ENCODE peak calls at places on chromosomes 7 and 10, in five cellular contexts. One of them, this sample, is unnamed.
A peak's percentile ranks its signal among the peaks of the same experiment; 100 is the strongest.

GRCh38 chr7:105594034-105594433 is 12.7 kb upstream of the EFCAB10 start:
- DNase-seq in suprapubic skin: no peak
- DNase-seq in adrenal gland: no peak
- DNase-seq in vagina: no peak
- DNase-seq in gastrocnemius medialis: peak; percentile 12
- DNase-seq in this sample: no peak

GRCh38 chr10:8283986-8284385 is 229.5 kb downstream of the GATA3 start:
- DNase-seq in adrenal gland: no peak
- DNase-seq in suprapubic skin: no peak
- DNase-seq in vagina: no peak
- DNase-seq in gastrocnemius medialis: no peak
- DNase-seq in this sample: no peak

GRCh38 chr7:32222251-32222900 is 152.2 kb upstream of the PDE1C start:
- DNase-seq in gastrocnemius medialis: no peak
- DNase-seq in vagina: peak; percentile 65
- DNase-seq in adrenal gland: no peak
- DNase-seq in suprapubic skin: no peak
- DNase-seq in this sample: no peak

GRCh38 chr7:12032146-12032545 is 178.9 kb upstream of the TMEM106B start:
- DNase-seq in gastrocnemius medialis: no peak
- DNase-seq in suprapubic skin: no peak
- DNase-seq in vagina: no peak
- DNase-seq in adrenal gland: no peak
- DNase-seq in this sample: no peak

GRCh38 chr10:109592391-109592790 is 330.9 kb downstream of the XPNPEP1 start:
- DNase-seq in suprapubic skin: no peak
- DNase-seq in adrenal gland: no peak
- DNase-seq in vagina: no peak
- DNase-seq in gastrocnemius medialis: no peak
- DNase-seq in this sample: no peak

GRCh38 chr7:151694828-151695580 is 175.3 kb upstream of the RHEB start:
- DNase-seq in adrenal gland: peak; percentile 84
- DNase-seq in gastrocnemius medialis: peak; percentile 94
- DNase-seq in vagina: no peak
- DNase-seq in suprapubic skin: peak; percentile 88
- DNase-seq in this sample: peak; percentile 84

GRCh38 chr10:59047180-59047579 is 129.3 kb upstream of the PHYHIPL start:
- DNase-seq in suprapubic skin: no peak
- DNase-seq in adrenal gland: no peak
- DNase-seq in gastrocnemius medialis: no peak
- DNase-seq in vagina: no peak
- DNase-seq in this sample: no peak

GRCh38 chr10:51422311-51423120 is 276.9 kb downstream of the CSTF2T start:
- DNase-seq in vagina: no peak
- DNase-seq in gastrocnemius medialis: peak; percentile 12
- DNase-seq in suprapubic skin: no peak
- DNase-seq in adrenal gland: peak; percentile 83
- DNase-seq in this sample: no peak

DNA sequence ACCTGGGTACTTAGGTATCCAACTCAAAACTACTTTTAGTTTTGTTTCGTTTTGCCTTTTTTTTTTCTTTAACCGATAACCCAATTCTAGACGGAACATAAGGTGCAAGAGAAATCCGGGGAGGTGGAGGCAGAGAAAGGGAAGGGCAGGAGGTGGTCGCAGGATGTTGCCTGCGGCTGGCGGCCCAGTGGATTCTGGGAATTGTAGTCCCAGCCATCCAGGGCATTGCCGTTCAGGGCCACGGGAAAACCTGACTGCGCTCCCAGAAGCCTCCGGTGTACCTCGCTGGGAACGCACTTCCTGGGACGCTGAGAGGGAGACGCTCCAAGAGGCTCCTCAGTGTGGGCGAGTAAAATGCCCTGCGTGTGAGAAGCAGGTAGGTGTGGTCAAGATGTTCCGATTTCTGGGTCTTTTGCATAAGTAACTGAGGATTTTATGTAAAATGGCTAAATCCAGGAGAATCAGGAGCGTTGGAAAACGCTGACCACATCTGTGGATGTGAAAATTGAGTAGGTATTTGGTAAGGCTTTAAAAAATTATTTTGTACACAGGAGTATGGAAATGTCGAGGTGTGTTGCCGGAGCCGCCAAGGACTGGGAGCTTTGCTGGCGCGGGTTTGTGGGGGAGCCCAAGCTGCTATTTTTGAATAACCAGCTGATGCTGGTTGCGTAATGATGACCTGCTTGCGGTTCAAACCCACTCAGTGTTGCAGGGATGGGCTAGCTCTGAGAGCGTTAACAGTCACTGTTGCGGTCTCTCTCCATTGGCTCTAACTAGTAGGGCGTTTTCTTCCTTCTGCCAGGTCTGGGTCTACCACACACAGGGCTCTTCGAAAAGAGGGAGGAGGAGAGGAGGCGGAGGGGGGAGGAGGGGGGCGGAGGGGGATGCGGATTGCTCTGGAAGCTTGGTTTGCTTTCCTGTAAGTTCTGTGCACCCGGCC is at the start of gene CLDN12:
- DNase-seq in gastrocnemius medialis: peak; percentile 92
- DNase-seq in suprapubic skin: peak; percentile 90
- DNase-seq in vagina: peak; percentile 96
- DNase-seq in adrenal gland: peak; percentile 92
- DNase-seq in this sample: peak; percentile 86
- TF ChIP-seq POLR2A in gastrocnemius medialis: peak; percentile 77
- TF ChIP-seq POLR2A in suprapubic skin: no peak
- TF ChIP-seq POLR2A in vagina: no peak
- TF ChIP-seq POLR2A in adrenal gland: peak; percentile 91
- TF ChIP-seq POLR2A in this sample: no peak

DNA sequence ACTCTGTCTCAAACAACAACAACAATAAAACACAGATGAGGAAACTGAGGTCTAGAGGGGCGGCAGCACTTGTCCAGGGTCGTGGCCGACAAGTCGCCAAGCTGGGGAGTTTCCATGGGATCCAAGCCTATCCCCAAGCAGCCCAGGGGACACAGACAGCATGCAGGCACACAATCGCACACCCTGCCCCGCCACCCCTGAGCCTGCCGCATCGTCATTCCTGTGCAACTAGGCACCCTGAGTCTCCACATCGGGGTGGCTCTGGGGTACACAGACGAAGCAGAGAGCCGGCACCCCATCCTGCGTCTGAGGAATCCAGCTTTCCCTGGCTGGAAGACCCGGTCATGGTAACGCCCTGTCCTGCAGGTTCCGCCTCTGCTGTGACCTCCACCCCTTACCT is 136.0 kb upstream of the TNRC18 start:
- DNase-seq in gastrocnemius medialis: no peak
- DNase-seq in adrenal gland: no peak
- DNase-seq in vagina: no peak
- DNase-seq in suprapubic skin: no peak
- DNase-seq in this sample: peak; percentile 82
- H3K4me1 ChIP-seq in gastrocnemius medialis: peaks cover 47% of the 10 kb centered on the region
- H3K4me1 ChIP-seq in adrenal gland: peaks cover 56% of the 10 kb centered on the region
- H3K4me1 ChIP-seq in vagina: peaks cover 67% of the 10 kb centered on the region
- H3K4me1 ChIP-seq in suprapubic skin: peaks cover 64% of the 10 kb centered on the region
- H3K4me1 ChIP-seq in this sample: peaks cover 61% of the 10 kb centered on the region

DNA sequence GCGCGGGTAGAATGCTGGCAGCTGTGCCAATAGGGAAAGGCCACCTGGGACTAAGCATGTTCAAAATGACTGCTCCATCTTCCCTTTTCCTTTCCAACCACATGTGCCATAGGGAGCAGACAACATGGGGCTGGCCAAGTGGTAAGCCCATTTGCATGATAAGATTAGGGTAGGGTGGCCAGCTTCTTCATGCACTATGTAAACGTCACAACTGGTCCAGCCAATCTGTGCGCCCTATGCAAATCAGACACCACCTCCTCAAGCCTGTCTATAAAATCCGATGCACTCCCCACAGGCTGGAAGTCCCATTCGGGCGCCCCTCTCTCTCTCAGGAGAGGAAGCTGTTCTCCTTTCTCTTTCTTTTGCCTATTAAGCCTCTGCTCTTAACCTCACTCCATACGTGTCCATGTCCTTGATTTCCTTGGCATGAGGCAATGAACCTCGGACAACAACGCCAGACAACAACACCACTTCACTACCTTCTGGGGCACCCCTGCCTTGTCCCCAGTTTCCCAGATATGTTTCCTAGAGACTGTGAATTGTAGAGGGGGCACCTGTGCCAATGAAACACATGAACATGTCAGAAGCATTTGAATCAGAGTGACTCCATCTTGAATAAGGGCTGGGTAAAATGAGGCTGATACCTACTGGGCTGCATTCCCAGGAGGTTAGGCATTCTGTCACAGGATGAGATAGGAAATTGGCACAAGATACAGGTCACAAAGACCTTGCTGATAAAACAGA is 19.1 kb upstream of the EXOC6 start:
- DNase-seq in gastrocnemius medialis: no peak
- DNase-seq in vagina: no peak
- DNase-seq in suprapubic skin: no peak
- DNase-seq in adrenal gland: peak; percentile 67
- DNase-seq in this sample: no peak
- TF ChIP-seq POLR2A in gastrocnemius medialis: peak; percentile 33
- TF ChIP-seq POLR2A in vagina: no peak
- TF ChIP-seq POLR2A in suprapubic skin: no peak
- TF ChIP-seq POLR2A in adrenal gland: no peak
- TF ChIP-seq POLR2A in this sample: no peak

DNA sequence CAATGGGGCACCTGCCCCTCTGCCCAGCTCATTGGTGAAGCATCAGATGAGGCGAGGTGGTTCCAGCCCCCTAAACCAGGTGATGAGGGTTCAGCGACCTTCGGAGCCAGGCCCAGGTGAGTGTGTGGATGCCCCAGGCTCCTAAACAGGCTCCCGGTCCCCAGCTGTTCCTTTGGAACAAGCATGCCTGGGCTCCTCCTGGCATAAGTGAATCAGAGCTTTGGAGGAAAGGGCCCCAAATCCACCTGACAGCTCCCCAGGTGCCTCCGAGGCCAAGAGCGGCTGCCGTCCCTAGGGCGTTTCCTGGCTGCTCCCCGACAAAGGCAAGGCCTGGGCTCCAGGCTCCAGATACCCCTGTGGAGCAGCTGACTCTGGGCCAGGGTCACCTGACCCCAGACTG is 61.3 kb downstream of the YKT6 start:
- DNase-seq in gastrocnemius medialis: no peak
- DNase-seq in adrenal gland: no peak
- DNase-seq in vagina: no peak
- DNase-seq in suprapubic skin: no peak
- DNase-seq in this sample: no peak
- H3K4me1 ChIP-seq in gastrocnemius medialis: peaks cover 69% of the 10 kb centered on the region
- H3K4me1 ChIP-seq in adrenal gland: peaks cover 34% of the 10 kb centered on the region
- H3K4me1 ChIP-seq in vagina: peaks cover 59% of the 10 kb centered on the region
- H3K4me1 ChIP-seq in suprapubic skin: peaks cover 42% of the 10 kb centered on the region
- H3K4me1 ChIP-seq in this sample: peaks cover 45% of the 10 kb centered on the region

GRCh38 chr10:80460399-80461207 is 6.5 kb downstream of the TSPAN14 start:
- DNase-seq in adrenal gland: peak; percentile 54
- DNase-seq in vagina: no peak
- DNase-seq in suprapubic skin: no peak
- DNase-seq in gastrocnemius medialis: no peak
- DNase-seq in this sample: no peak
- TF ChIP-seq POLR2A in adrenal gland: no peak
- TF ChIP-seq POLR2A in vagina: no peak
- TF ChIP-seq POLR2A in suprapubic skin: no peak
- TF ChIP-seq POLR2A in gastrocnemius medialis: no peak
- TF ChIP-seq POLR2A in this sample: no peak

GRCh38 chr10:35377050-35377723 is 40.9 kb downstream of the CCNY start:
- DNase-seq in adrenal gland: no peak
- DNase-seq in vagina: no peak
- DNase-seq in gastrocnemius medialis: no peak
- DNase-seq in suprapubic skin: no peak
- DNase-seq in this sample: no peak
- H3K4me1 ChIP-seq in adrenal gland: peaks cover 41% of the 10 kb centered on the region
- H3K4me1 ChIP-seq in vagina: peaks cover 58% of the 10 kb centered on the region
- H3K4me1 ChIP-seq in gastrocnemius medialis: peaks cover 81% of the 10 kb centered on the region
- H3K4me1 ChIP-seq in suprapubic skin: peaks cover 13% of the 10 kb centered on the region
- H3K4me1 ChIP-seq in this sample: peaks cover 56% of the 10 kb centered on the region